ENCODE peak calls at places on chromosomes 11 and 22, in four cellular contexts. F is activated B cell treated with CpG ODN at 0.5 μM for 24 hours, Y is kidney, D is GM12865. U is an unnamed sample.
A peak's percentile ranks its signal among the peaks of the same experiment; 100 is the strongest.

GRCh38 chr22:44085743-44086741 is 61.9 kb downstream of the PARVB start:
- DNase-seq in Y (no peak), F (peak; percentile 24), D (peak; percentile 80), U (no peak)

GRCh38 chr11:96254087-96254486 is 88.9 kb downstream of the MAML2 start:
- DNase-seq in D (peak; percentile 79), Y (no peak), F (no peak), U (no peak)

GRCh38 chr22:44729391-44730012 is 22.9 kb upstream of the ARHGAP8 start:
- DNase-seq in D (peak; percentile 24), Y (no peak), F (no peak), U (no peak)

GRCh38 chr11:99425596-99425995 is 404.8 kb downstream of the CNTN5 start:
- DNase-seq in Y (no peak), F (no peak), D (no peak), U (no peak)

GRCh38 chr11:115612331-115612730 is 108.1 kb upstream of the CADM1 start:
- DNase-seq in D (no peak), F (no peak), Y (no peak), U (no peak)

GRCh38 chr22:30823015-30823370 is 128.3 kb downstream of the OSBP2 start:
- DNase-seq in D (no peak), Y (no peak), F (no peak), U (no peak)

GRCh38 chr11:10770626-10771254 is 19.7 kb downstream of the CTR9 start:
- DNase-seq in Y (no peak), D (peak; percentile 43), F (no peak), U (no peak)

GRCh38 chr11:71372693-71373657 is 75.2 kb downstream of the DHCR7 start:
- DNase-seq in Y (no peak), F (no peak), D (peak; percentile 60), U (no peak)

GRCh38 chr11:12973529-12974181 is 35.5 kb upstream of the RASSF10 start:
- DNase-seq in F (no peak), Y (no peak), D (no peak), U (no peak)

GRCh38 chr22:30541979-30542810 is 4.3 kb downstream of the SEC14L6 start:
- DNase-seq in Y (peak; percentile 76), F (no peak), D (no peak), U (no peak)

GRCh38 chr22:23138584-23139469 is 3.0 kb downstream of the RSPH14 start:
- DNase-seq in D (peak; percentile 31), Y (no peak), F (no peak), U (peak; percentile 31)
- TF ChIP-seq CTCF in D (no peak), Y (no peak), F (no peak), U (no peak)

GRCh38 chr11:2416765-2417164 is 16.2 kb downstream of the TSSC4 start:
- DNase-seq in Y (peak; percentile 48), D (no peak), F (no peak), U (no peak)

GRCh38 chr11:2414616-2415015 is 14.1 kb downstream of the TSSC4 start:
- DNase-seq in Y (no peak), F (no peak), D (no peak), U (no peak)

GRCh38 chr11:2413735-2414579 is 13.4 kb downstream of the TSSC4 start:
- DNase-seq in D (no peak), F (no peak), Y (no peak), U (no peak)

GRCh38 chr11:2415171-2415570 is 14.6 kb downstream of the TSSC4 start:
- DNase-seq in F (no peak), D (no peak), Y (peak; percentile 58), U (no peak)

GRCh38 chr11:2415601-2416380 is 15.2 kb downstream of the TSSC4 start:
- DNase-seq in Y (peak; percentile 70), D (no peak), F (no peak), U (no peak)
- TF ChIP-seq CTCF in Y (no peak), D (peak; percentile 23), F (no peak), U (no peak)

GRCh38 chr22:19432092-19432844 is at the start of gene MRPL40:
- DNase-seq in D (peak; percentile 98), F (peak; percentile 83), Y (peak; percentile 99), U (peak; percentile 82)
- TF ChIP-seq CTCF in D (no peak), F (no peak), Y (no peak), U (no peak)

GRCh38 chr11:62976109-62976508 is 8.7 kb downstream of the SLC22A6 start:
- DNase-seq in D (peak; percentile 8), Y (no peak), F (no peak), U (no peak)

GRCh38 chr11:62980133-62980760 is 4.5 kb downstream of the SLC22A6 start:
- DNase-seq in Y (no peak), F (no peak), D (no peak), U (no peak)

GRCh38 chr11:62974848-62975522 is 9.8 kb downstream of the SLC22A6 start:
- DNase-seq in D (peak; percentile 11), Y (no peak), F (no peak), U (no peak)
- TF ChIP-seq CTCF in D (peak; percentile 47), Y (peak; percentile 57), F (no peak), U (no peak)

DNA sequence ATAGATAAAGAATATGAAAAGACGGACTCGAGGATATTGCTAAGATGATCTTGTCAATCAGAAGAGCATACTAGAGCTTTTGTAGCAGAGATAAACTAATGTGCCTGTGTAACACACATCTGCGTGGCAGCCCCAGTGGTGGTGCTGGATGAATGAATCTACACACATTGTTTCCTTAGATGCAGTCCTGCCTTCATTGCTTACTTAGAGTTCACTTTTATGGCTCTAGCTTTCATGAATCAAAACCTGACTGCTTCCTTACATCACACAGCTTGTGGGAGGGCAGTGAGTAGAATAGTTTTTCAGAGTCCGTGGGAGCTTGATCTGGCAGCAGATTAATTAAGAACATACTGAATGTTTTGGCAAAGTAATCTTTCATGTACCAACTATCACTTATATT is 83.7 kb downstream of the EXT2 start:
- DNase-seq in F (no peak), Y (no peak), D (no peak), U (no peak)
- TF ChIP-seq CTCF in F (no peak), Y (no peak), D (no peak), U (no peak)

U was measured in natural killer cell.